ENCODE peak calls at places on chromosomes 7 and 10, in six cellular contexts. Q is non-pigmented ciliary epithelial cell; W is stimulated activated CD4-positive, alpha-beta T cell treated with anti-CD3 and anti-CD28 coated beads, Interleukin-15, amount 100 ng/mL, for 1 hour; O is activated CD8-positive, alpha-beta memory T cell treated with anti-CD3 and anti-CD28 coated beads, Interleukin-2, amount 10 ng/mL, durations not matched to agents 7 days and 5 days; J is dorsolateral prefrontal cortex; B is GM04503. H is an unnamed sample.

GRCh38 chr7:120825576-120825975 is 32.4 kb downstream of the TSPAN12 start:
- DNase-seq in J (no peak), W (no peak), B (no peak), O (no peak), Q (no peak), H (no peak)

GRCh38 chr7:158864507-158864820 is 8.1 kb downstream of the DYNC2I1 start:
- DNase-seq in O (no peak), J (no peak), B (no peak), W (no peak), Q (no peak), H (no peak)

GRCh38 chr10:34539533-34540315 is 275.4 kb downstream of the PARD3 start:
- DNase-seq in W (no peak), B (no peak), O (no peak), J (no peak), Q (no peak), H (no peak)

GRCh38 chr10:22805304-22805703 is 90.9 kb upstream of the PIP4K2A start:
- DNase-seq in Q (no peak), B (peak), J (peak), W (no peak), O (no peak), H (peak)

GRCh38 chr7:107506683-107507339 is 37.0 kb downstream of the GPR22 start:
- DNase-seq in W (no peak), B (no peak), O (no peak), Q (no peak), J (no peak), H (no peak)

GRCh38 chr7:129771201-129771927 is 159.8 kb downstream of the NRF1 start:
- DNase-seq in W (no peak), O (no peak), Q (no peak), B (no peak), J (no peak), H (no peak)

GRCh38 chr10:124756156-124756555 is 12.0 kb upstream of the FAM53B start:
- DNase-seq in O (no peak), J (no peak), B (no peak), W (no peak), Q (no peak), H (no peak)

GRCh38 chr10:5841965-5842364 is 28.7 kb upstream of the GDI2 start:
- DNase-seq in O (no peak), J (no peak), Q (no peak), W (no peak), B (no peak), H (no peak)

GRCh38 chr10:24858908-24859270 is 93.5 kb downstream of the PRTFDC1 start:
- DNase-seq in W (no peak), B (no peak), O (no peak), J (no peak), Q (no peak), H (no peak)

GRCh38 chr7:55397617-55398016 is 32.5 kb downstream of the LANCL2 start:
- DNase-seq in Q (no peak), J (no peak), O (no peak), B (no peak), W (no peak), H (no peak)

GRCh38 chr7:153887756-153888591 is 164.2 kb upstream of the DPP6 start:
- DNase-seq in B (no peak), W (no peak), J (no peak), O (no peak), Q (no peak), H (no peak)

GRCh38 chr7:91837397-91838070 is 43.0 kb downstream of the MTERF1 start:
- DNase-seq in Q (no peak), O (no peak), W (no peak), B (no peak), J (peak), H (no peak)

GRCh38 chr7:123624527-123625183 is 23.0 kb downstream of the ASB15 start:
- DNase-seq in J (peak), O (peak), W (peak), Q (no peak), B (no peak), H (no peak)

GRCh38 chr10:7756360-7756992 is 31.3 kb downstream of the KIN start:
- DNase-seq in J (no peak), W (no peak), B (no peak), O (peak), Q (no peak), H (no peak)

GRCh38 chr10:124346831-124347230 is 71.9 kb downstream of the OAT start:
- DNase-seq in O (no peak), B (no peak), W (no peak), J (no peak), Q (no peak), H (no peak)

H was measured in HFF-Myc.